ENCODE peak calls at places on chromosomes 13 and 19, in five cellular contexts. I, S, B, X and M are unnamed samples.

GRCh38 chr19:2663920-2664571 is 38.4 kb downstream of the GNG7 start:
- DNase-seq in X (peak; percentile 91), S (no peak), I (no peak), B (no peak), M (no peak)

GRCh38 chr13:74929436-74929835 is 552.5 kb downstream of the TBC1D4 start:
- DNase-seq in X (no peak), I (no peak), S (no peak), B (no peak), M (no peak)

GRCh38 chr13:68272652-68273051 is 1042.5 kb upstream of the PCDH9 start:
- DNase-seq in I (no peak), S (no peak), B (no peak), X (no peak), M (no peak)

GRCh38 chr19:15374796-15375440 is 4.7 kb downstream of the AKAP8 start:
- DNase-seq in B (peak; percentile 52), I (no peak), S (no peak), X (no peak), M (no peak)

GRCh38 chr13:80572308-80572676 is 231.4 kb upstream of the SPRY2 start:
- DNase-seq in B (no peak), X (no peak), S (no peak), I (no peak), M (no peak)

GRCh38 chr13:48317511-48317981 is 14.0 kb downstream of the RB1 start:
- DNase-seq in B (no peak), X (no peak), I (no peak), S (peak; percentile 65), M (no peak)

GRCh38 chr13:113273856-113274590 is 23.0 kb upstream of the LAMP1 start:
- DNase-seq in I (peak; percentile 73), S (peak; percentile 67), X (no peak), B (no peak), M (peak; percentile 52)

GRCh38 chr13:109380457-109380856 is 405.9 kb downstream of the IRS2 start:
- DNase-seq in S (no peak), B (no peak), I (no peak), X (no peak), M (no peak)

GRCh38 chr13:75806101-75806500 is 170.0 kb downstream of the LMO7 start:
- DNase-seq in I (no peak), X (no peak), B (no peak), S (no peak), M (no peak)

GRCh38 chr13:48236528-48237353 is 3.7 kb downstream of the ITM2B start:
- DNase-seq in S (no peak), X (no peak), I (no peak), B (no peak), M (peak; percentile 46)

GRCh38 chr13:113087923-113088690 is 17.5 kb upstream of the F7 start:
- DNase-seq in S (peak; percentile 40), X (no peak), I (no peak), B (no peak), M (no peak)

GRCh38 chr13:46600943-46601311 is 48.0 kb downstream of the LRCH1 start:
- DNase-seq in B (no peak), S (no peak), X (no peak), I (no peak), M (no peak)

GRCh38 chr13:50017819-50018218 is 2.6 kb downstream of the KCNRG start:
- DNase-seq in I (no peak), X (no peak), B (no peak), S (no peak), M (no peak)

GRCh38 chr19:32357720-32358119 is 12.3 kb downstream of the ZNF507 start:
- DNase-seq in S (no peak), B (no peak), I (no peak), X (no peak), M (no peak)

GRCh38 chr19:29098863-29099481 is 114.0 kb downstream of the UQCRFS1 start:
- DNase-seq in S (peak; percentile 90), X (peak; percentile 54), B (peak; percentile 36), I (peak; percentile 82), M (no peak)

GRCh38 chr19:4277051-4277700 is 1.9 kb upstream of the SHD start:
- DNase-seq in X (no peak), B (no peak), I (no peak), S (no peak), M (no peak)

GRCh38 chr13:50910483-50910805 is 853 bp downstream of the RNASEH2B start:
- DNase-seq in S (peak; percentile 72), B (no peak), I (peak; percentile 58), X (no peak), M (peak; percentile 86)

GRCh38 chr13:94195715-94196114 is 283.8 kb downstream of the DCT start:
- DNase-seq in X (no peak), I (no peak), B (no peak), S (no peak), M (no peak)

GRCh38 chr13:42114912-42115311 is 66.5 kb downstream of the DGKH start:
- DNase-seq in I (no peak), S (no peak), X (no peak), B (no peak), M (no peak)

GRCh38 chr19:7393934-7394508 is 45.3 kb downstream of the ARHGEF18 start:
- DNase-seq in X (no peak), B (no peak), S (no peak), I (no peak), M (no peak)

GRCh38 chr19:46271488-46272197 is 25.2 kb upstream of the HIF3A start:
- DNase-seq in X (no peak), I (no peak), S (no peak), B (peak; percentile 45), M (no peak)

GRCh38 chr13:114078501-114079451 is 53.6 kb downstream of the RASA3 start:
- DNase-seq in B (peak; percentile 58), X (peak; percentile 47), I (peak; percentile 20), S (peak; percentile 71), M (peak; percentile 46)

GRCh38 chr19:3455393-3455955 is 24.9 kb downstream of the SMIM24 start:
- DNase-seq in S (no peak), B (no peak), I (no peak), X (no peak), M (no peak)

DNA sequence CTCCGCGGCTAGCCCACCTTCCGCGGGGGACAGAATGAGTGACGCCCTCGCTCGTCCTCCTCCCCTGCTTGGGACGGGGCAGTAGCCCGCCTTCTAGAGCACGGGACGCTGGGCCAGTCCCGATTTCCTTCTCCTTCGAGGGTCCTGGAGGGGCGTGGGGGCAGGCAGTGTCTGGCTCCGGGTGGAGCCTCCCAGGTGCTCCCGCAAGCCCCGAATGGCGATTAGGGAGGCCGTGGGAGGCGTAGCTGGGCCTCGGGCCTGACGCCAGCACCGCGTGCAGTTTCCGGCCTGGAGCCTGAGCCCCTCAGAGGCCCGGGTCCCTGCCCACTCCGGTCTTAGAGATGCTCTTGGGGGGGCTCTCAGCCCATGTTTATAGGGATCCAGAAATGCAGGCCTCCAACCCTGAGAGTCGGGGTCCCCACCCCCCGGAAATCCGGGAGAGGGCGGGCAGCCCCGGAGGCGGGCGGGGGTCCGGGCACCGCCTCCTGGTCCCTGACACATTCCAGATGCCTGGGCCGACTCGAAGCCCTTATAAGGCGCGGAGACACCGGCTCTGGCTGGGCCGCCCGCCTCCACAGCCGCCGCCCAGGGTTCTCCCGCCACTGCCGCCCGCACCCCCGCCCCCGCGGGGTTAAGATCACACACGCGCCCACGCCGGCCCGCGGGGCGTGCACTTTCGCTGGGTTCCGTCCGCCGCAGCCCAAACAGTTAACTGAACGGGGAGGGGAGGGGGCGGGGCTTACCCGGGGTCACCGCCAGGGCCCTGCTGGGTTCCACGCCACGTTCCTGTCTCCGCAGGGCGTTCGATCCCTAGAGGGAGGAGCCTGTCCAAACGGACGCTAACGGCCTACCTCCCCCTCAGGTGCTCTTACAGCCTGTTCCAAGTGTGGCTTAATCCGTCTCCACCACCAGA is 1.5 kb downstream of the MYADM start:
- DNase-seq in B (peak; percentile 92), S (peak; percentile 97), I (peak; percentile 90), X (peak; percentile 93), M (peak; percentile 78)
- TF ChIP-seq POLR2A in B (peak; percentile 86), S (peak; percentile 75), I (peak; percentile 67), X (peak; percentile 7), M (peak; percentile 17)

GRCh38 chr19:18867199-18867598 is 28.8 kb downstream of the CERS1 start:
- DNase-seq in S (no peak), I (no peak), X (peak; percentile 44), B (no peak), M (no peak)
- TF ChIP-seq POLR2A in S (no peak), I (no peak), X (no peak), B (no peak), M (no peak)

GRCh38 chr19:49453013-49453756 is at the start of gene ALDH16A1:
- DNase-seq in S (peak; percentile 99), X (peak; percentile 99), I (peak; percentile 99), B (peak; percentile 98), M (peak; percentile 98)

GRCh38 chr19:49450405-49450804 is 1.2 kb downstream of the PIH1D1 start:
- DNase-seq in X (no peak), I (no peak), B (no peak), S (no peak), M (no peak)

GRCh38 chr19:49453757-49454248 is 778 bp downstream of the ALDH16A1 start:
- DNase-seq in I (no peak), B (no peak), S (no peak), X (no peak), M (no peak)

GRCh38 chr19:49448432-49448786 is 3.2 kb downstream of the PIH1D1 start:
- DNase-seq in S (no peak), I (no peak), X (no peak), B (no peak), M (no peak)

DNA sequence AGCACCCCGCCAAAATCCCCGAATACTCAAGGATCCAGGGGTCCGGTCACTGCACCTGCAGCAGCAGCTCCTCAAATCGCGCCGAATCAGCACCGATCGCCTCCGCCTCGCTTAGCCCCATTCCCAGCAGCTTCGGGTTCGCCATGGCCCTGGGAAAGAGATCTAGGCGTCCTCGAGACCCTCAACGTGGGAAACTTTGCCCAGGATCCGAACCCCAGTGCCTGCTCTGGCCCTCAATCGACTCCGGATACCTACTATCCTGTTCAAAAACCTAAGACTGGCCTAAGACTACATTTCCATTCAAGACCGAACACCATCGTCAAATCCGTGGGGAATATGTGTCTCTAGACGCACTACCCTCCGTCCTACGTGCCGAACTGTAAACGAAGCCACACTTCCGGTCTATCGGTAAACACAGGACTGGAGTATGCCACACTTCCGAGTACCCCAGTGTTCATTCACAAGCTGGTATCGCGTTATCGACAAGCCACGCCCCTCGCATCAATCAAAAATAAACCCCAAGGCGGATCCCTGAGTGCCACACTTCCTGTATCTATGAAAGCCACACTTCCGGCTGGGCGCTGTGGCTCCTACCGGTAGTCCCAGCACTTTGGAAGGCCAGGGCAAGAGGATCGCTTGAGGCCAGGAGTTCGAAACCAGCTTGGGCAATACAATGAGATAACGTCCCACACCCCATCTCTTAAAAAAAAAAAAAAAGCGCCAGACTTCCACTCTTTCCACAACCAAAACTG is at the start of gene PIH1D1:
- DNase-seq in X (peak; percentile 99), I (peak; percentile 99), S (peak; percentile 99), B (peak; percentile 99), M (peak; percentile 98)
- TF ChIP-seq POLR2A in X (peak; percentile 41), I (no peak), S (no peak), B (peak; percentile 43), M (peak; percentile 91)

DNA sequence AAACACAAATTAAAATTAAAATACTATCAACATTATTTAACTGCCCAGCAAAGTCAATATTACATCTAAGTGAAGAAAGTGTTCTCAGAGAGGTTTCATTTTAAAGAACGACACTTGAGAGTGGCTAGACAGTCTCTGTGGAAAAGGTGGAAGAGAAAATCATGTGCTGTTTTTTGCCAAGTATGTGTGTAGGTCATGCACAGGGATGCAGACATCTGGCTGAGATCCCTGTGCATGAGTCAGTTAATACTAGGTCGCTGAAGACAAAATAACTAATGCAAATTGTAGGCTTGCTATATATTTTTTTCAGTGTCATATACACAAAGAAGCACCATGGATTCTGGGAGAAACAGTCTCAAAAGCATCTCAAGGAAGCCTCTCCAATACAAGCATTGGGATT is 44.3 kb upstream of the ENOX1 start:
- DNase-seq in B (no peak), X (no peak), S (no peak), I (no peak), M (no peak)
- TF ChIP-seq POLR2A in B (no peak), X (no peak), S (no peak), I (no peak), M (no peak)

GRCh38 chr19:49591731-49592485 is 926 bp downstream of the PRR12 start:
- DNase-seq in S (peak; percentile 74), I (peak; percentile 38), X (peak; percentile 71), B (peak; percentile 51), M (peak; percentile 77)
- TF ChIP-seq POLR2A in S (no peak), I (no peak), X (no peak), B (peak; percentile 11), M (no peak)